ENCODE peak calls at places on chromosomes 5 and 9, in nine cellular contexts. U is endodermal cell, X is ascending aorta, P is suprapubic skin, D is aorta, I is A549, T is neural progenitor cell, M is cardiac muscle cell, H is adrenal gland. G is an unnamed sample. For H3K9me3 and H3K4me1, the result is how much of the 10 kb centered on the place peaks cover.

GRCh38 chr9:792331-793260 is 48.9 kb upstream of the DMRT1 start:
- DNase-seq in U (no peak), X (no peak), P (peak), D (no peak), I (no peak), T (no peak), M (peak), H (no peak), G (no peak)

GRCh38 chr5:56900858-56901578 is 8.4 kb upstream of the SETD9 start:
- DNase-seq in U (peak), X (no peak), P (no peak), D (no peak), I (peak), T (peak), M (peak), H (no peak), G (no peak)

GRCh38 chr9:133521122-133522072 is 3.4 kb downstream of the MYMK start:
- DNase-seq in U (no peak), X (no peak), P (no peak), D (no peak), I (no peak), T (no peak), M (no peak), H (no peak), G (no peak)

GRCh38 chr5:97078958-97079357 is 63.5 kb downstream of the LIX1 start:
- DNase-seq in U (no peak), X (no peak), P (no peak), D (no peak), I (no peak), T (peak), M (no peak), H (no peak), G (no peak)

GRCh38 chr5:39570418-39571027 is 145.7 kb upstream of the DAB2 start:
- DNase-seq in U (no peak), X (no peak), P (no peak), D (no peak), I (peak), T (peak), M (peak), H (no peak), G (no peak)

GRCh38 chr9:15115702-15116639 is 191.0 kb downstream of the TTC39B start:
- DNase-seq in U (peak), X (no peak), P (no peak), D (no peak), I (no peak), T (peak), M (no peak), H (no peak), G (no peak)

GRCh38 chr9:23088932-23089364 is 642.3 kb downstream of the DMRTA1 start:
- DNase-seq in U (peak), X (no peak), P (no peak), D (no peak), I (peak), T (peak), M (no peak), H (no peak), G (no peak)

GRCh38 chr5:3596261-3596825 is 711 bp downstream of the IRX1 start:
- DNase-seq in U (peak), X (no peak), P (no peak), D (no peak), I (no peak), T (peak), M (no peak), H (no peak), G (no peak)

GRCh38 chr5:77192444-77193050 is 17.9 kb upstream of the PDE8B start:
- DNase-seq in U (no peak), X (no peak), P (no peak), D (no peak), I (no peak), T (no peak), M (peak), H (no peak), G (no peak)

GRCh38 chr9:121871431-121872025 is 220.1 kb downstream of the DAB2IP start:
- DNase-seq in U (peak), X (no peak), P (peak), D (no peak), I (no peak), T (no peak), M (no peak), H (peak), G (no peak)

GRCh38 chr5:117803533-117803932 is 1184.8 kb downstream of the DTWD2 start:
- DNase-seq in U (no peak), X (no peak), P (no peak), D (no peak), I (no peak), T (no peak), M (peak), H (no peak), G (no peak)

GRCh38 chr9:115132648-115133047 is 14.7 kb upstream of the TNC start:
- DNase-seq in U (no peak), X (no peak), P (no peak), D (no peak), I (no peak), T (no peak), M (peak), H (no peak), G (no peak)
- H3K9me3 ChIP-seq in U (under half), X (under half), P (under half), D (under half), I (under half), T (under half), M (under half), H (under half), G (under half)

GRCh38 chr5:98936948-98937715 is 8.3 kb upstream of the CHD1 start:
- DNase-seq in U (no peak), X (no peak), P (no peak), D (no peak), I (no peak), T (no peak), M (no peak), H (no peak), G (no peak)

GRCh38 chr5:98942849-98943248 is 14.0 kb upstream of the CHD1 start:
- DNase-seq in U (no peak), X (no peak), P (no peak), D (no peak), I (no peak), T (no peak), M (peak), H (no peak), G (no peak)

GRCh38 chr5:98938459-98938858 is 9.7 kb upstream of the CHD1 start:
- DNase-seq in U (no peak), X (no peak), P (no peak), D (no peak), I (peak), T (peak), M (peak), H (no peak), G (no peak)

GRCh38 chr5:98940586-98940985 is 11.8 kb upstream of the CHD1 start:
- DNase-seq in U (no peak), X (no peak), P (no peak), D (no peak), I (no peak), T (peak), M (peak), H (peak), G (no peak)

GRCh38 chr5:98941131-98941883 is 12.5 kb upstream of the CHD1 start:
- DNase-seq in U (no peak), X (no peak), P (no peak), D (no peak), I (no peak), T (no peak), M (peak), H (no peak), G (no peak)
- H3K4me1 ChIP-seq in U (under half), X (under half), P (under half), D (under half), I (under half), T (half or more), M (under half), H (under half), G (under half)

DNA sequence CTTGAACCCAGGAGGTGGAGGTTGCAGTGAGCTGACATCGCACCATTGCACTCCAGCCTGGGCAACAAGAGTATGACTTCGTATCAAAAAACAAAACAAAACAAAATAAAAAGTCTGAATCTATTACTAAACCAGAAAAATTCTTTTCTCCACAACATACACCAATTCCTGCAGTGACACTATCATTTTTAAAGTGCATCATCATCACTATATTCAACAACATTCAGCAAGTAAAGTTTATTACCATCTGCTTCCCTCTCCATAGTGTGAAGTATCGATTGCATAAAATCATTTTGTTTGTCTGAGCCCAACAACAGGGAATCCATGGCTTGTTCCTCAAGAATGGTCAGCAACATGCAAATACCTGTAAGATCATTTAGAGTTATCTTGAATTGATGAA is 20.4 kb downstream of the SETX start:
- DNase-seq in U (no peak), X (no peak), P (no peak), D (no peak), I (no peak), T (no peak), M (no peak), H (no peak), G (no peak)
- H3K9me3 ChIP-seq in U (under half), X (under half), P (under half), D (under half), I (under half), T (under half), M (under half), H (under half), G (under half)

DNA sequence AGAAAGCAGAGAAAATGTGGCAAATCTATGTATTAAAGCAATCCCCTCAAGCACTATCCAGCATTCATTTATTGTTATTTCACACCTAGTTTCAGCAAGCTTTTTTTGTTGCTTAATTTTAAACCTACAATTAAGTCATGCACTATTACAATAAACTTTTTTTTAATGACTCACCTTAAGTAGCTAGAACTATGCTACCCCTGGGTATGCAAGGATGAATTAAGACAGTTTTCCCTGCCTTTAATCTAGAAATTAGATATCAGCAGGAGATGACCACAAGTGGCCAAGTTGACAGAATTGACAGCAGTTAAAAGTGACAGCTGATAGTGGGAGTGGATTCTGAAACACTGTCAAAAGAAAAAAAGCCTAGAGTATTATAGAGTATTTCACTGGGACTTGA is 20.0 kb downstream of the ITGA1 start:
- DNase-seq in U (no peak), X (no peak), P (no peak), D (no peak), I (no peak), T (no peak), M (no peak), H (no peak), G (no peak)
- H3K4me1 ChIP-seq in U (under half), X (under half), P (under half), D (under half), I (half or more), T (under half), M (under half), H (under half), G (under half)

DNA sequence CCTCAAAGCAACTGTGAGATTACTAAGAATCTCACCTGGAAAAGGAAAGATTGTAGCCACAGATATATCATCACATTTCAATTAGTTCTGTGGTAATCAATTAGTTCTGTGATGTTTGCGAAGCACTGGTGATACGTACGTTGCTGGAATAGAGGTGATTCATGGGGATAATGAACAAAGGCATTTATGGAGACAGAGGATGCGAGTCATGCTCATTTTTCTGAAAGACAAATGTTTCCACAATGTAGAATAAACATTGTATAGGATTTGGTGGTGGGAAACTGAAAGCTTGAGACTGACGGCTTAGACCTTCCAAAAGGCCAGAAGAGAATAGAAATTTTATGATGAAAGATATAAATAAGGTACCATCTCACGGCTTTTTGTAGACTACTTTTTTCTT is 507.3 kb upstream of the TYRP1 start:
- DNase-seq in U (no peak), X (no peak), P (no peak), D (no peak), I (no peak), T (no peak), M (no peak), H (no peak), G (no peak)
- H3K9me3 ChIP-seq in U (under half), X (under half), P (under half), D (under half), I (under half), T (under half), M (under half), H (under half), G (under half)

G was measured in tibial nerve.